ENCODE peak calls at places on chromosomes 7 and 10, in four cellular contexts. R is HepG2, Y is A549, N is K562. A is an unnamed sample.
A peak's percentile ranks its signal among the peaks of the same experiment; 100 is the strongest.

GRCh38 chr10:11541296-11541695 is 70.2 kb downstream of the USP6NL start:
- DNase-seq in R (no peak), Y (no peak), N (no peak), A (no peak)

GRCh38 chr10:114605155-114605797 is 52.8 kb downstream of the ABLIM1 start:
- DNase-seq in R (peak; percentile 68), Y (no peak), N (no peak), A (no peak)

GRCh38 chr10:109861051-109861450 is 62.3 kb downstream of the XPNPEP1 start:
- DNase-seq in R (no peak), Y (no peak), N (no peak), A (no peak)

GRCh38 chr10:69953851-69954250 is 98.8 kb upstream of the MACROH2A2 start:
- DNase-seq in R (no peak), Y (no peak), N (no peak), A (no peak)

GRCh38 chr10:85642421-85643170 is 724.0 kb downstream of the GRID1 start:
- DNase-seq in R (peak; percentile 65), Y (peak; percentile 74), N (no peak), A (no peak)

GRCh38 chr10:75187961-75188426 is 22.6 kb upstream of the VDAC2 start:
- DNase-seq in R (peak; percentile 69), Y (peak; percentile 65), N (peak; percentile 56), A (peak; percentile 20)

GRCh38 chr7:7220821-7221220 is 38.5 kb downstream of the C1GALT1 start:
- DNase-seq in R (no peak), Y (no peak), N (no peak), A (no peak)

GRCh38 chr10:82759050-82759449 is 884.1 kb downstream of the NRG3 start:
- DNase-seq in R (no peak), Y (no peak), N (no peak), A (no peak)

GRCh38 chr10:80473096-80473657 is 19.1 kb downstream of the TSPAN14 start:
- DNase-seq in R (no peak), Y (no peak), N (no peak), A (no peak)

DNA sequence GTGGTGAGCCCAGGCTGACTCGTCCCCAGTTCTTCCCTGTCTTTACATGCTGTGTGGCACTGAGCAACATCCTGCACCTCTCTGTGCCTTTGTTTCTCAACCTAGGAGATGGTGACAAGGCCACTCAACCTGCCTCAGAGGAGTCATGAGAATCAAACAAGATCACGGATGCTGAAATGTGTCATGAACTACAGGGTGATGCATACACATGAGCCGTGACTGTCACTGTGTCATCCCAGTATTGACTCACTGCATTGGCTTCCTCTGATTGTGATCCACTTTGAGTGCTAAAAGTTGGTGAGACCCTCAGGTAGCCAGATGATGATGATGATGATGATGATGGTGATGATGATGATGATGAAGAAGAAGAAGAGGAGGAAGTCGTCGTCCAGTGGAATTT is 11.5 kb downstream of the C10orf71 start:
- DNase-seq in R (no peak), Y (no peak), N (no peak), A (no peak)
- TF ChIP-seq JUNB in R (no peak), Y (no peak), N (no peak), A (no peak)

GRCh38 chr10:5297466-5297865 is 67.3 kb upstream of the UCN3 start:
- DNase-seq in R (no peak), Y (no peak), N (no peak), A (no peak)

GRCh38 chr10:5288359-5288758 is 76.4 kb upstream of the UCN3 start:
- DNase-seq in R (no peak), Y (no peak), N (no peak), A (no peak)

GRCh38 chr10:5293691-5294550 is 70.8 kb upstream of the UCN3 start:
- DNase-seq in R (peak; percentile 68), Y (peak; percentile 77), N (peak; percentile 20), A (no peak)

GRCh38 chr10:5292196-5292735 is 72.5 kb upstream of the UCN3 start:
- DNase-seq in R (no peak), Y (no peak), N (no peak), A (no peak)

DNA sequence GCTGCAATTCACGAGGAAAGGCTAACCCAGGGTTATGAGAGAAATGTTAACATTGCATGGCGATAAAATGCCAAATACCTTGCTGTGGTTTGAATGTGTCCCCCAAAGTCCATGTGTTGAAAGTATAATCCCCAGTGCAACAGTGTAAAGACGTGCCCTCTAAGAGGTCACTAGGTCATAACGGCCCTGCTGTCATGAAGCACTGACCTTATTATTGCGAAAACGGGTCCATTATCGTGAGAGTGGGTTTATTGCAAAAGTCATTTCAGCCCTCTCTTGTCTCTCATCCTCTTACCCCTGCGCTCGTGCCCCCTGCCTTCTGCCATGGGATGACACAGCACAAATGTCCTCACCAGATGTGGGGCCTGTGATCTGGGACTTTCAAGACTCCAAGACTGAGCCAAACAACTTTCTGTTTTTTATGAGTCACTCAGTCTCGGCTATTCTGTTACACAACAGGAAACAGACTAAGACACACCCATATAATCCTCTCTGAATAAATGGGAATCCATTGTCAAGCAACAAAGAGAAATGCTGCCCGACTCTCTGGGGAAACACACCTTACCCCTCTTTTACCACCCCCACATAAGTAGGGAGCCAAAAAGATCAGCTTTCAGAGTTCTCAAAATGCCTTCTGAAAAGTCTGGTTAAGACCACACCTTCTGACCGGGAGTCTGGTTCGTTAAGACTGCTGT is 73.1 kb upstream of the UCN3 start:
- DNase-seq in R (peak; percentile 38), Y (peak; percentile 94), N (peak; percentile 27), A (no peak)
- TF ChIP-seq RFX5 in R (no peak), Y (no peak), N (no peak), A (no peak)

DNA sequence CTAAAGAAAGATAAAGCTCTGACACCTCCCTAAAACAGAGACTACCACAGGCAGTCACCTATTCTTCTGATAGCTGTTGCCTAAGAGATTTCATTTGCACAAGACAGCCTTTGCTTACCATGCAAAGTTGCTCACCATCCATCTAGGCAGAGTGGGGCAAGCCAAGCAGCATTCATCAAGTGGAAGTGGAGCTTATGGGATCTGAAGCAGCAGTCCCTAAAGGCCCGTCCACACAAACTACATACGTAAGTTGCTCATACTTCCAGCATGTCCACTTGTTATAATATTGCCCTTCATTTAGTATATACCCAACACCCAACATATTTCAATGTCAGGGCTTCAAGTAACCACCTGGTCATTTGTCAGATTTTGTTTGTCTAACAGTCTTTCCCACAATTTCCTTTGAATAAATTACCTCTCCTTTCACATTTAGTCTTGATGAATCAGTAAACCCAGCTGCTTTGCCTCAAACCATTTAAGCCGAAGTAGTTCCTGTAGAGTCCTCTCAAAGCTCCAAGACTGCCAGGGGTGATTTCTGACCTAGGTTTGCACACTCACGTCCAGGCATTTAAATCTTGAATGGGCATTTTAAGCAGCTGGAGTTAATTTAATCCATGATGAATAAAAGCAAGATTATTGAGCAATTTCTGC is 67.9 kb downstream of the ATAD1 start:
- DNase-seq in R (no peak), Y (no peak), N (no peak), A (no peak)
- TF ChIP-seq MAX in R (no peak), Y (no peak), N (no peak), A (no peak)

GRCh38 chr10:101655581-101655980 is 39.4 kb downstream of the FBXW4 start:
- DNase-seq in R (no peak), Y (no peak), N (no peak), A (no peak)
- TF ChIP-seq JUNB in R (no peak), Y (no peak), N (no peak), A (no peak)